ENCODE peak calls at places on chromosome 10, in five cellular contexts. G, O, Z, V and B are unnamed samples.

GRCh38 chr10:133187906-133188681 is 28.1 kb downstream of the KNDC1 start:
- DNase-seq in Z (no peak), O (no peak), G (peak), V (no peak), B (no peak)

GRCh38 chr10:62961951-62962523 is 145.9 kb upstream of the EGR2 start:
- DNase-seq in O (no peak), Z (no peak), V (no peak), G (no peak), B (no peak)

GRCh38 chr10:5945203-5945534 is 32.2 kb downstream of the IL15RA start:
- DNase-seq in V (no peak), O (no peak), G (no peak), Z (no peak), B (no peak)

GRCh38 chr10:99329238-99329890 is at the start of gene CNNM1:
- DNase-seq in O (no peak), V (peak), Z (peak), G (no peak), B (peak)

GRCh38 chr10:69483988-69484387 is 32.7 kb downstream of the TSPAN15 start:
- DNase-seq in G (no peak), Z (no peak), V (no peak), O (no peak), B (no peak)

GRCh38 chr10:67622506-67622905 is 73.5 kb downstream of the CTNNA3 start:
- DNase-seq in Z (no peak), G (no peak), V (no peak), O (no peak), B (no peak)

GRCh38 chr10:84140036-84140379 is 699 bp downstream of the GHITM start:
- DNase-seq in V (no peak), Z (no peak), G (no peak), O (no peak), B (no peak)

GRCh38 chr10:36256905-36257304 is 614.8 kb upstream of the FZD8 start:
- DNase-seq in O (no peak), V (no peak), G (no peak), Z (no peak), B (no peak)

GRCh38 chr10:117543999-117544728 is 1.6 kb downstream of the EMX2 start:
- DNase-seq in G (no peak), V (no peak), O (no peak), Z (peak), B (no peak)

GRCh38 chr10:95653895-95654294 is 2.6 kb downstream of the ALDH18A1 start:
- DNase-seq in V (no peak), O (no peak), G (no peak), Z (no peak), B (no peak)

GRCh38 chr10:124653311-124653710 is 90.9 kb downstream of the FAM53B start:
- DNase-seq in Z (no peak), O (no peak), G (peak), V (no peak), B (no peak)

GRCh38 chr10:12513775-12514663 is 164.7 kb downstream of the CAMK1D start:
- DNase-seq in G (no peak), O (no peak), Z (no peak), V (no peak), B (no peak)

GRCh38 chr10:5665380-5666323 is 743 bp downstream of the ASB13 start:
- DNase-seq in Z (no peak), G (no peak), V (no peak), O (no peak), B (no peak)

GRCh38 chr10:132403511-132404168 is 6.6 kb downstream of the PWWP2B start:
- DNase-seq in V (no peak), Z (peak), O (no peak), G (no peak), B (no peak)

GRCh38 chr10:95401704-95402469 is 111.1 kb upstream of the PDLIM1 start:
- DNase-seq in O (no peak), G (no peak), Z (no peak), V (no peak), B (no peak)

GRCh38 chr10:79028456-79029010 is 40.2 kb upstream of the ZMIZ1 start:
- DNase-seq in V (no peak), O (no peak), Z (peak), G (no peak), B (no peak)

GRCh38 chr10:47231414-47231813 is 68.6 kb upstream of the GDF10 start:
- DNase-seq in O (peak), Z (no peak), G (no peak), V (no peak), B (no peak)

GRCh38 chr10:73576178-73576889 is 14.8 kb downstream of the USP54 start:
- DNase-seq in V (no peak), Z (no peak), O (peak), G (no peak), B (no peak)

GRCh38 chr10:6542999-6543430 is 37.1 kb downstream of the PRKCQ start:
- DNase-seq in Z (no peak), O (no peak), G (no peak), V (no peak), B (no peak)

GRCh38 chr10:117970962-117971361 is 75.8 kb downstream of the RAB11FIP2 start:
- DNase-seq in G (no peak), O (no peak), V (no peak), Z (no peak), B (no peak)

GRCh38 chr10:30349967-30350735 is 1.1 kb upstream of the MTPAP start:
- DNase-seq in Z (no peak), G (peak), O (no peak), V (no peak), B (no peak)

GRCh38 chr10:29530112-29530976 is 104.4 kb downstream of the SVIL start:
- DNase-seq in G (no peak), V (no peak), Z (no peak), O (no peak), B (no peak)

GRCh38 chr10:128078136-128078969 is 47.9 kb downstream of the MKI67 start:
- DNase-seq in G (no peak), O (no peak), Z (no peak), V (peak), B (peak)

GRCh38 chr10:59907918-59908807 is 1.8 kb upstream of the CCDC6 start:
- DNase-seq in Z (no peak), O (peak), V (no peak), G (peak), B (no peak)

GRCh38 chr10:103044942-103045489 is 126.9 kb downstream of the CNNM2 start:
- DNase-seq in Z (no peak), O (no peak), V (no peak), G (no peak), B (no peak)

GRCh38 chr10:71077143-71077581 is 135.2 kb upstream of the UNC5B start:
- DNase-seq in Z (peak), V (no peak), G (peak), O (no peak), B (no peak)

GRCh38 chr10:28668363-28669226 is 8.7 kb upstream of the BAMBI start:
- DNase-seq in G (peak), Z (peak), O (no peak), V (no peak), B (no peak)

GRCh38 chr10:97770265-97770664 is 1.5 kb downstream of the SFRP5 start:
- DNase-seq in Z (no peak), O (no peak), V (no peak), G (no peak), B (no peak)

GRCh38 chr10:43108951-43109350 is 29.3 kb upstream of the CSGALNACT2 start:
- DNase-seq in V (no peak), Z (no peak), G (peak), O (no peak), B (no peak)

GRCh38 chr10:124245806-124246440 is 152.5 kb upstream of the CHST15 start:
- DNase-seq in Z (peak), O (no peak), V (no peak), G (no peak), B (no peak)

GRCh38 chr10:5581670-5582566 is 57.2 kb downstream of the CALML3 start:
- DNase-seq in V (no peak), G (no peak), O (no peak), Z (no peak), B (no peak)

GRCh38 chr10:119207367-119207668 is at the start of gene GRK5:
- DNase-seq in V (peak), Z (peak), O (peak), G (peak), B (peak)
- TF ChIP-seq POLR2A in V (no peak), Z (peak), O (no peak), G (no peak), B (peak)

GRCh38 chr10:121974535-121975294 is at the start of gene NSMCE4A:
- DNase-seq in G (peak), O (peak), V (peak), Z (peak), B (peak)
- TF ChIP-seq POLR2A in G (no peak), O (no peak), V (peak), Z (peak), B (peak)

GRCh38 chr10:119326167-119326566 is 118.8 kb downstream of the GRK5 start:
- DNase-seq in V (no peak), O (no peak), Z (no peak), G (no peak), B (no peak)

GRCh38 chr10:119320981-119321380 is 113.6 kb downstream of the GRK5 start:
- DNase-seq in Z (no peak), G (no peak), O (no peak), V (no peak), B (no peak)

GRCh38 chr10:119319920-119320258 is 112.5 kb downstream of the GRK5 start:
- DNase-seq in Z (no peak), O (no peak), G (no peak), V (no peak), B (no peak)

GRCh38 chr10:119325131-119325530 is 117.8 kb downstream of the GRK5 start:
- DNase-seq in Z (no peak), G (no peak), O (no peak), V (no peak), B (no peak)

GRCh38 chr10:119323085-119323670 is 115.8 kb downstream of the GRK5 start:
- DNase-seq in Z (no peak), G (no peak), V (no peak), O (no peak), B (no peak)
- TF ChIP-seq POLR2A in Z (no peak), G (no peak), V (no peak), O (no peak), B (no peak)

GRCh38 chr10:72297281-72297967 is 23.7 kb downstream of the DDIT4 start:
- DNase-seq in G (peak), Z (peak), V (peak), O (peak), B (no peak)
- TF ChIP-seq POLR2A in G (no peak), Z (peak), V (peak), O (no peak), B (peak)

GRCh38 chr10:52454476-52454875 is 140.4 kb downstream of the DKK1 start:
- DNase-seq in V (no peak), O (no peak), Z (no peak), G (no peak), B (no peak)

GRCh38 chr10:52451817-52452216 is 137.7 kb downstream of the DKK1 start:
- DNase-seq in O (no peak), Z (no peak), V (no peak), G (no peak), B (no peak)

GRCh38 chr10:52450743-52451142 is 136.7 kb downstream of the DKK1 start:
- DNase-seq in Z (no peak), G (no peak), O (no peak), V (no peak), B (no peak)

GRCh38 chr10:52453501-52453900 is 139.4 kb downstream of the DKK1 start:
- DNase-seq in O (no peak), V (no peak), Z (no peak), G (no peak), B (no peak)

DNA sequence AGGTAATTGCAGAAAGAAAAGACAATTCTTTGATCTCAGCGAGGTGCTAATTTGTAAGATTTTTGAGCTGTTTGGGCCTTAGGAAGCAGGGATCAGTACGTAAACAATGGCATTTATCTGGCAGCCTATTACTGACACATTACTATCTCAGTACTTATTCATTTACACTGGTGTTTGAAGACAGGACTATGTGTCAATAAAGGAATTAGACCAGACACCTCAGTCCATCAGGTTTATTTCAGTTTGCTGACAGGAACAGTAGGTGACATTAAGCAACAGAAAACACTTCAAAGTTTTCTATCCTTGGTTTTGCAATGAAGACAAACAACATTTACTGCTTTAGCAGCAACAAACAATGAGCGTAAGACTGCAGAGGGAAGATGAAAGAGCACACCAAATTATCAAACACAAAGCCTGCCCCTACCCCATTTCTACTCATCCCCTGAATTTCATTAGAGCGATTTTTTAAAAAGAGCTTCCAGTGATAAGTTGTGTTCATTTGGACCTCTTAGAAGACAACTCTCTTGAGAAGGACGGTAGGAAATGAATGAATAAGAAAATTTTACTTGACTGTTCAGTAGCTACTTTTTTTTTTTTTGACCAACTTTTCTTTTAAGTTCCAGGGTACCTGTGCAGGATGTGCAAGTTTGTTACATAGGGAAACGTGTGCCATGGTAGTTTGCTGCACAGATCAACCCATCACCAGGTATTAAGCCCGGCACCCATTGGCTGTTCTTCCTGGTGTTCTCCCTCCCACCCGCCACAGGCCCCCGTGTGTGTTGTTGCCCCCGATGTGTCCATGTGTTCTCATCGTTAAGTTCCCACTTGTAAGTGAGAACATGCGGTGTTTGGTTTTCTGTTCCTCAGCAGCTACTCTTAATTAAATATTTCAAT is 138.8 kb downstream of the DKK1 start:
- DNase-seq in O (no peak), V (no peak), Z (no peak), G (no peak), B (no peak)
- TF ChIP-seq POLR2A in O (no peak), V (no peak), Z (no peak), G (no peak), B (no peak)

DNA sequence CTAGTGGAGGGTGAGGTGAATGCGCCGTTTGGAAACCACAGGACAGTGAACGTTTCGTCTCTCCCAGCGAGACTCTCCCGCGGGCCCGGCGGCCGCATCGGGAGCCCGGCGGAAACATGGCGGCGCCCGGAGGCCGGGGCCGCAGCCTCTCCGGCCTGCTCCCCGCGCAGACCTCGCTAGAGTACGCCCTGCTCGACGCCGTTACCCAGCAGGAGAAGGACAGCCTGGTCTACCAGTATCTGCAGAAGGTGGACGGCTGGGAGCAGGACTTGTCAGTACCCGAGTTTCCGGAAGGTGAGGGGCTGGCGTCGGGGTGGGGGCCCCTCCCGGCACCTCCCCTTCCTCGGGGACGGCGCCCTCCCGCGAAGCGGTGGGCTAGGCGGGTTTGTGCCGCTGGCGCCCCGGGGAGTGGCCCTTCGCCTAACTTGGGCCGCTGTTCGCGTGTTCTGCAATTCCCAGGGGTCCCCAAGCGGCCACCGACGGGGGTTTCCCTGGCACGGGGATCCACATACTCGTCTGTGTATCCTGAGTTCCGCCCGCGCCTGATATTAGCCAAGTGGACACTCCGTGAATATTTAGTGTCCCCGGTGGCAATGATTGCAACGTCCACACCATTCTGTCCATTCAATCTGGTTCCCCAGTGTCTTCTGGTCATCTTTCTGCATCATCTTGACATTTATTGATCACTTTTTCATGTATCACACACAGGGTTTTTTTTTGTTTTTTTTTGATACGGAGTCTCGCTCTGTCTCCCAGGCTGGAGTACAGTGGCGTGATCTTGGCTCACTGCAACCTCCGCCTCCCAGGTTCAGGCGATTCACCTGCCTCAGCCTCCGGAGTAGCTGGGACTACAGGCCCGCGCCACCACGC is 531 bp downstream of the NHLRC2 start:
- DNase-seq in O (peak), Z (no peak), V (peak), G (peak), B (peak)
- TF ChIP-seq POLR2A in O (no peak), Z (peak), V (peak), G (no peak), B (peak)

GRCh38 chr10:51708609-51709008 is 9.2 kb upstream of the CSTF2T start:
- DNase-seq in Z (no peak), O (no peak), V (no peak), G (no peak), B (no peak)
- TF ChIP-seq POLR2A in Z (no peak), O (no peak), V (no peak), G (no peak), B (no peak)